ENCODE peak calls at places on chromosomes 2 and 18, in six cellular contexts. Q is NCI-H1092 treated with DMSO at 0.1 percent for 48 hours; Y is NK-92 treated with Interleukin-12 subunit alpha and Interleukin-12 subunit beta, amount 100 ng/mL, for 24 hours; L is skeletal muscle cell; F is AG09319; K is RPMI7951. I is an unnamed sample.

GRCh38 chr18:58584219-58585127 is 44.4 kb downstream of the ALPK2 start:
- DNase-seq in Q (no peak), Y (no peak), L (no peak), F (no peak), K (peak), I (no peak)

GRCh38 chr2:160695402-160696060 is 201.9 kb upstream of the RBMS1 start:
- DNase-seq in Q (no peak), Y (no peak), L (peak), F (no peak), K (no peak), I (peak)

GRCh38 chr2:174011796-174012195 is 46.6 kb upstream of the SP3 start:
- DNase-seq in Q (no peak), Y (no peak), L (no peak), F (no peak), K (no peak), I (no peak)

GRCh38 chr18:12014091-12014490 is 32.8 kb downstream of the IMPA2 start:
- DNase-seq in Q (no peak), Y (no peak), L (no peak), F (no peak), K (no peak), I (no peak)

GRCh38 chr2:53252115-53252514 is 515.5 kb upstream of the CHAC2 start:
- DNase-seq in Q (peak), Y (no peak), L (no peak), F (no peak), K (no peak), I (no peak)

GRCh38 chr2:112680666-112681101 is 34.9 kb downstream of the SLC20A1 start:
- DNase-seq in Q (no peak), Y (no peak), L (no peak), F (no peak), K (no peak), I (no peak)

GRCh38 chr18:39198376-39198775 is 1632.8 kb upstream of the CELF4 start:
- DNase-seq in Q (no peak), Y (no peak), L (peak), F (no peak), K (peak), I (peak)

GRCh38 chr2:195662138-195662537 is 5.1 kb downstream of the SLC39A10 start:
- DNase-seq in Q (no peak), Y (no peak), L (no peak), F (no peak), K (no peak), I (no peak)

GRCh38 chr2:164903944-164904343 is 51.4 kb downstream of the SLC38A11 start:
- DNase-seq in Q (peak), Y (no peak), L (no peak), F (no peak), K (peak), I (peak)

GRCh38 chr2:2328847-2329246 is 2.2 kb downstream of the MYT1L start:
- DNase-seq in Q (peak), Y (no peak), L (no peak), F (no peak), K (peak), I (no peak)

GRCh38 chr2:219576505-219577388 is 4.6 kb downstream of the INHA start:
- DNase-seq in Q (peak), Y (no peak), L (no peak), F (no peak), K (peak), I (no peak)

GRCh38 chr2:148674063-148675020 is 29.8 kb downstream of the EPC2 start:
- DNase-seq in Q (no peak), Y (no peak), L (no peak), F (no peak), K (peak), I (peak)

GRCh38 chr18:26646897-26647296 is 98.5 kb upstream of the KCTD1 start:
- DNase-seq in Q (no peak), Y (no peak), L (no peak), F (no peak), K (no peak), I (no peak)

GRCh38 chr2:236871500-236872001 is 214.1 kb upstream of the COPS8 start:
- DNase-seq in Q (no peak), Y (peak), L (peak), F (peak), K (peak), I (no peak)

GRCh38 chr2:171154348-171154747 is 6.3 kb downstream of the TLK1 start:
- DNase-seq in Q (no peak), Y (no peak), L (no peak), F (no peak), K (no peak), I (no peak)

GRCh38 chr2:112627060-112628040 is 18.4 kb upstream of the SLC20A1 start:
- DNase-seq in Q (no peak), Y (peak), L (peak), F (peak), K (peak), I (no peak)